ENCODE peak calls at places on chromosomes 4 and X, in six cellular contexts. J, N, E, F, M and X are unnamed samples.
A peak's percentile ranks its signal among the peaks of the same experiment; 100 is the strongest.

GRCh38 chr4:128858875-128859696 is 49.6 kb downstream of the JADE1 start:
- DNase-seq in M (no peak), N (peak; percentile 42), F (no peak), E (no peak), J (peak; percentile 75), X (peak; percentile 66)

GRCh38 chr4:8587469-8588195 is 4.9 kb upstream of the CPZ start:
- DNase-seq in M (no peak), E (no peak), F (no peak), N (no peak), J (no peak), X (no peak)

GRCh38 chr4:185341841-185342240 is 53.9 kb downstream of the LRP2BP start:
- DNase-seq in M (no peak), F (peak; percentile 87), E (no peak), J (no peak), N (no peak), X (no peak)

GRCh38 chr4:8540586-8540985 is 39.6 kb upstream of the GPR78 start:
- DNase-seq in F (no peak), N (no peak), E (no peak), J (no peak), M (no peak), X (no peak)

GRCh38 chrX:19752043-19752442 is 135.4 kb downstream of the SH3KBP1 start:
- DNase-seq in M (no peak), F (no peak), J (no peak), N (no peak), E (no peak), X (no peak)

GRCh38 chr4:186551849-186552248 is 3.5 kb downstream of the MTNR1A start:
- DNase-seq in J (no peak), N (no peak), M (no peak), E (no peak), F (no peak), X (no peak)

GRCh38 chr4:59772740-59773139 is 1427.4 kb upstream of the ADGRL3 start:
- DNase-seq in J (no peak), E (no peak), N (no peak), M (no peak), F (no peak), X (no peak)

GRCh38 chr4:7422098-7422897 is 12.4 kb downstream of the PSAPL1 start:
- DNase-seq in N (no peak), J (no peak), F (no peak), E (peak; percentile 8), M (no peak), X (no peak)

GRCh38 chrX:137896123-137896522 is 330.2 kb downstream of the ZIC3 start:
- DNase-seq in M (no peak), F (no peak), N (no peak), E (no peak), J (no peak), X (no peak)
- TF ChIP-seq CTCF in M (no peak), F (no peak), N (no peak), E (no peak), J (no peak), X (no peak)

GRCh38 chr4:95379633-95380032 is 169.1 kb downstream of the UNC5C start:
- DNase-seq in M (no peak), J (no peak), N (no peak), E (no peak), F (no peak), X (no peak)

GRCh38 chr4:95381843-95382580 is 166.8 kb downstream of the UNC5C start:
- DNase-seq in F (no peak), J (no peak), E (no peak), M (no peak), N (no peak), X (no peak)

GRCh38 chr4:95371457-95372179 is 177.2 kb downstream of the UNC5C start:
- DNase-seq in E (no peak), N (no peak), M (no peak), F (no peak), J (no peak), X (no peak)

DNA sequence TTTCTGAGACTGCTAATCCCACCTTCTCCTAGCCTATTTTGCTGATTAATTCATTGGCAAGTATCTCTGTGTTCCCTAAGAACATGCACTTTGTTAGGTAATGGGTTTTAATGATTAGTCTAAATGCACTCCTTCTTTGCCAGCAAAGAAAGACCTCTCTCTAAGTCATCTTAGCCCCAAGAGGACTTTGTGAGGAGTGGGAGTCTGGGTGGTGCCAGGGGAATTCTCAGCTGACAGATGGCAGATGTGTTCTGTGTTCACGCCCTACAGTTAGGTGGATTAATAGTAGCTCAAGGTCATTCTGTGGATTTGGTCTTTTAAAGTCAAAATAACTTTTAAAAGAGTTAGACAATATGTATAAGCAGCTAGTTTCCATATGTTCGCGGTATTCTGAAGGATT is 171.3 kb downstream of the UNC5C start:
- DNase-seq in N (no peak), M (no peak), F (no peak), E (no peak), J (no peak), X (no peak)
- TF ChIP-seq CTCF in N (no peak), M (no peak), F (no peak), E (no peak), J (no peak), X (no peak)

GRCh38 chr4:154332681-154333421 is 158.7 kb downstream of the DCHS2 start:
- DNase-seq in M (peak; percentile 21), N (no peak), E (peak; percentile 17), J (peak; percentile 20), F (no peak), X (no peak)

GRCh38 chr4:154329939-154330338 is 161.7 kb downstream of the DCHS2 start:
- DNase-seq in J (peak; percentile 85), E (no peak), F (no peak), M (peak; percentile 86), N (peak; percentile 20), X (no peak)

GRCh38 chr4:154328030-154328429 is 163.6 kb downstream of the DCHS2 start:
- DNase-seq in M (no peak), J (no peak), E (no peak), N (no peak), F (no peak), X (no peak)

GRCh38 chr4:154329268-154329858 is 162.2 kb downstream of the DCHS2 start:
- DNase-seq in E (no peak), M (peak; percentile 51), N (peak; percentile 66), J (peak; percentile 49), F (no peak), X (no peak)
- TF ChIP-seq CTCF in E (peak; percentile 14), M (peak; percentile 31), N (peak; percentile 46), J (peak; percentile 40), F (peak; percentile 39), X (peak; percentile 42)

DNA sequence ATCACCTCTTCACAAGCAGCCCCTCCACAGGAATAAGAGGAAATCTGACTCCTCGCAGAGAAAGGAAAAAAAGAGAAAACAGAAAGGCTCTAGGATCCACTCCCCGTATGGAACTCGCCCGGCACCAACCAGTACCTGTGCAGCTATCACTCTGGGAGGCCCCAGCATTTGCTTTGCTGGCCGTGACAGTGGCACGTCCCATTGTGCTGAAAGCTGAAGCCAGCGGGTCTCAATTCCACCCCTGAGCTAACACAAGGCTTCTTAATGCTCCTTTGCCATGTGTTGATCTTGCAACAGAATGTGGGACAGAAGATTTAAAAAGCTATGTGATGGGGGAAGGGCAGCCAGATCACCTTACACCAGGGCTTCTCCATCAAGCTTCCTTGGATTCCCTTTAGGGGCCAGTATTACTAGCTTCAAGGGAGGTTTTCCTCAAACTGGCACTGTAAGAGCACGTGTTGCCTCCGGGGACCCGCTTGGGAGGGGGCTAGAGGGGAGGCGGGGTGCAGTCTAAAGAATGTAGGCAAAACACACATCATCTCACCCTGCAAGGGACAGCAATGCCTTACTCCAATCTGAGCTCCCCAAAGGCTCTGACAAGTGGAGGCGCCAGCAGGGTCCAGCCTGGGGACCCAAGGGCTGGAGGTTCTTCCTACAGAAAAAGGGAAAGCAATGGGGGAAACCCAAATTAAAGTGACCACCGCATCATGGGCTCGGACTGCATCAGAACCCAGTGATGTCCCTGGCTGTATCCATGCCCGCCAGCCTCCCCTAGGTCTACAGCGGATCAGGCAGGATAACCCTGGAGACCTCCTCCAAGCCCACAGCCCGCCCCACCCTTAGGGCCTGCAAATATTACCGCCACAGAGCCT is 1.2 kb downstream of the USP46 start:
- DNase-seq in J (peak; percentile 67), E (peak; percentile 21), M (peak; percentile 50), F (no peak), N (peak; percentile 75), X (peak; percentile 32)
- TF ChIP-seq CTCF in J (peak; percentile 6), E (no peak), M (no peak), F (no peak), N (peak; percentile 22), X (no peak)

DNA sequence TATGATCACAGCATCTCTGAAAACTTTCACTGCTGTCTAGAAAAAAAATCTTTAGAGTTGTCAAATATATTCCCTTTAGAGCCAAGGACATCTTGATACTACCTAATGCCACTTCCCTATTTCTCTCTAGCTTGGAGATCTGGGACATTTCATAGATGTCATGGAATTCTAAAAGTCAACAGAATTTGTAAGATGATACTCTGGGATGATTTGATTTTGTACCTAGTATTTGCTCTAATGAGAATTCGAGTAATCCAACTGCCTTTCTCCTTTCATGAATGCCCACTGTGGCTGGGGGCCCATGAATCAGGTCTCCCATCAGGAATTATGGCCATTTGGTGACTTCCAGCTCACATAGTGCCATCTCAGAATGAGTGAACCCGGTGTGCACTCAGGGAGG is 73.2 kb downstream of the NHS start:
- DNase-seq in N (no peak), M (no peak), F (no peak), E (no peak), J (no peak), X (no peak)
- TF ChIP-seq CTCF in N (no peak), M (no peak), F (no peak), E (no peak), J (no peak), X (no peak)

GRCh38 chr4:78568640-78569261 is 17.2 kb downstream of the ANXA3 start:
- DNase-seq in E (no peak), M (no peak), F (no peak), J (no peak), N (peak; percentile 50), X (no peak)
- TF ChIP-seq CTCF in E (no peak), M (no peak), F (no peak), J (no peak), N (no peak), X (no peak)